ENCODE peak calls at places on chromosomes 2 and 18, in four cellular contexts. E, O, C and F are unnamed samples.

GRCh38 chr2:45736757-45737704 is 85.6 kb downstream of the PRKCE start:
- DNase-seq in E (no peak), O (no peak), C (no peak), F (no peak)

GRCh38 chr2:235939471-235939870 is 228.7 kb downstream of the GBX2 start:
- DNase-seq in E (no peak), O (no peak), C (no peak), F (no peak)

GRCh38 chr2:11540148-11540995 is 6.5 kb downstream of the GREB1 start:
- DNase-seq in E (no peak), O (no peak), C (no peak), F (no peak)

GRCh38 chr18:58862851-58863538 is 1.7 kb upstream of the ZNF532 start:
- DNase-seq in E (peak; percentile 80), O (peak; percentile 55), C (no peak), F (no peak)

GRCh38 chr18:79877163-79878091 is 74.0 kb downstream of the SLC66A2 start:
- DNase-seq in E (peak; percentile 52), O (no peak), C (no peak), F (peak; percentile 37)

GRCh38 chr2:5132281-5132680 is 559.9 kb upstream of the SOX11 start:
- DNase-seq in E (no peak), O (no peak), C (no peak), F (no peak)

GRCh38 chr2:119756837-119757236 is 2.9 kb upstream of the PTPN4 start:
- DNase-seq in E (no peak), O (peak; percentile 86), C (no peak), F (peak; percentile 75)

GRCh38 chr2:202717598-202718310 is 83.0 kb downstream of the FAM117B start:
- DNase-seq in E (no peak), O (no peak), C (no peak), F (no peak)

GRCh38 chr2:201908901-201909300 is 102.6 kb downstream of the CDK15 start:
- DNase-seq in E (no peak), O (no peak), C (no peak), F (no peak)

GRCh38 chr2:180291060-180291459 is 284.0 kb upstream of the CWC22 start:
- DNase-seq in E (no peak), O (no peak), C (no peak), F (no peak)

GRCh38 chr2:36511858-36512630 is 85.9 kb downstream of the FEZ2 start:
- DNase-seq in E (no peak), O (no peak), C (no peak), F (no peak)

GRCh38 chr2:145919507-145919906 is 1399.6 kb upstream of the ZEB2 start:
- DNase-seq in E (no peak), O (peak; percentile 9), C (no peak), F (no peak)

GRCh38 chr18:46369323-46369722 is 265.1 kb downstream of the HAUS1 start:
- DNase-seq in E (no peak), O (no peak), C (no peak), F (peak; percentile 22)

GRCh38 chr2:5981241-5982055 is 289.3 kb downstream of the SOX11 start:
- DNase-seq in E (peak; percentile 78), O (no peak), C (peak; percentile 45), F (peak; percentile 73)

GRCh38 chr2:46268196-46268595 is 29.0 kb upstream of the EPAS1 start:
- DNase-seq in E (no peak), O (peak; percentile 68), C (no peak), F (no peak)

GRCh38 chr18:21740474-21740723 is 193 bp upstream of the MIB1 start:
- DNase-seq in E (no peak), O (peak; percentile 98), C (no peak), F (no peak)

GRCh38 chr2:187552959-187553681 is 1.1 kb downstream of the TFPI start:
- DNase-seq in E (no peak), O (peak; percentile 92), C (no peak), F (no peak)

GRCh38 chr18:3441290-3441689 is 8.7 kb upstream of the TGIF1 start:
- DNase-seq in E (peak; percentile 40), O (peak; percentile 50), C (no peak), F (no peak)

GRCh38 chr2:187188783-187189631 is 259.0 kb downstream of the CALCRL start:
- DNase-seq in E (no peak), O (peak; percentile 19), C (no peak), F (no peak)

GRCh38 chr2:113228991-113229716 is 49.6 kb downstream of the PAX8 start:
- DNase-seq in E (no peak), O (no peak), C (no peak), F (no peak)

DNA sequence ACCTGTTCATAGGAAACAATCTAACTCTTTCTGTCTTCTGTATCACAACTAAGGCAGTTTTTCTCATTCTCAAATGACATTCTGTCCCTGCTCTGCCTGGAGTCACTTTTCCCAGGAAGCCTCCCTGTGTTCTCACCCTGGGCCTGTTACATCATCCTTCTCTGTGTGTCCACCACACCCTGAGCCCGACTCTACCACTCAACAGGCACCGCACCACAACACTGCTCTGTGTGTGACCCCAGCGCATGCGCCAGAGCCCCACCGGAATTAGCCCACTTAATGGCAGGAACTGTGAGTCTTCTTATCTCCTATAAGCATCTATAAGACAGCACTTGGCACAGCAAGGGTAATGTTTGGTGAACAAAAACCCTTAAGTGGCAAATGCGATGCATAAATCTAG is 32.3 kb downstream of the TGFBRAP1 start:
- DNase-seq in E (no peak), O (peak; percentile 13), C (no peak), F (no peak)
- H3K9ac ChIP-seq in E (no peak overlapping the region), O (no peak overlapping the region), C (no peak overlapping the region), F (no peak overlapping the region)

DNA sequence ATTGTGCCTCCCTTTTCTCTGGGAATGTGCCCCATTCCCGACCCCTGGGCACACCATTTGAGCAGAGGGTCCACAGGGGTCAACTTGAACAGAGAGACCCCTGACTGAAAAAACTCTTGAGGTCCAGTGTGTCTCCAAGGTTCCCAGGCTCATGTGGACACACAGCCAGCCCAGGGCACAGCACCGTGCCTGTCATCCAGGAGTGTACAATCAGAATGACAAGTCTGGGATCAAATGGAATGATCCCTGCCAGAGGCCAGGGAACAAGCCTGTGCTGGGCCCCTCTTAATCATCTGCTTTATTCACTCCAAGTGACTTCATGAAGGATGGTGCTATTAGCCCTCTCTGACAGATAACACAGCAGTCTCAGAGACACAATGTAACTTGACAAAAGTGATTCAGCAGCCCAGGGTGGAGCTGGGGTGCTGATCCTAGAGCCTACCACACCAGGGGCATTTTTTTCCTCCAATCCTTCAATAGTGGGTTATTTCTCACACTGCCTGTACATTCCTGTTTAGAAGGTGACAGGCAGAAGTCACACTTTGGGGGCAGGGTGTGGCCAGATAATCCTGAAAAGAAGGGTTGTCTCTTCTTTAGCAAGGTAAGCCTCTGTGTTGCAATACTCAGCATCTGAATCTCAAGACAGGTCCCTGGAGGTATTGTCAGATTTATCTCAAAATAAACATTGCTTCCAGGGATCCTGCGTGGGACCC is 84.0 kb upstream of the TMEM200C start:
- DNase-seq in E (no peak), O (no peak), C (no peak), F (no peak)
- H3K9ac ChIP-seq in E (no peak overlapping the region), O (no peak overlapping the region), C (no peak overlapping the region), F (no peak overlapping the region)

GRCh38 chr2:72864500-72864899 is 22.7 kb upstream of the SPR start:
- DNase-seq in E (no peak), O (peak; percentile 26), C (no peak), F (no peak)
- H3K9ac ChIP-seq in E (no peak overlapping the region), O (no peak overlapping the region), C (no peak overlapping the region), F (no peak overlapping the region)

DNA sequence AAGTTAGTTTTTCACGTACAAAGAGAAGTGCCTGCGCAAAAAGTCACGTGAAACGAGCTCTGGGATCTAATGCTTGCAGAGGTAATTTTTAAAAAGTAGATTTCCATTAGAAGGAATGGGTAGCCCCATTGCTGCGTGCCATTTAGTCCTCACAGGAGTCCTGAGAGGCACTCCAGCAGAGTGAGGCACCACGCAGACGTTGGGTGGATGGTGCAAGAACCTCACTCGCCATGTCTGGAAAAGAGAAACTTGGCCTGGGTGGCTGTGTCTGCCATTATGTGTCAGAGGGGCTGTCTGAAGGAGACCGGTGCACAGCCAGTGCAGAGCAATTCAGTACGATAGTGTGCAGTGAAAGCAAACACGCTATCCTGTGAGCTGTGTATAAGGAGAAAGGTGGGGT is 1.8 kb upstream of the HDAC4 start:
- DNase-seq in E (no peak), O (no peak), C (no peak), F (no peak)
- H3K9ac ChIP-seq in E (no peak overlapping the region), O (no peak overlapping the region), C (no peak overlapping the region), F (no peak overlapping the region)

GRCh38 chr18:23502516-23503037 is 734 bp upstream of the RMC1 start:
- DNase-seq in E (peak; percentile 34), O (no peak), C (no peak), F (no peak)

GRCh38 chr18:23503967-23504352 is 649 bp downstream of the RMC1 start:
- DNase-seq in E (no peak), O (no peak), C (no peak), F (no peak)

GRCh38 chr18:23503038-23503966 is at the start of gene RMC1:
- DNase-seq in E (peak; percentile 98), O (peak; percentile 92), C (peak; percentile 93), F (peak; percentile 99)

GRCh38 chr18:23506393-23506792 is 3.1 kb downstream of the RMC1 start:
- DNase-seq in E (peak; percentile 29), O (no peak), C (no peak), F (no peak)

DNA sequence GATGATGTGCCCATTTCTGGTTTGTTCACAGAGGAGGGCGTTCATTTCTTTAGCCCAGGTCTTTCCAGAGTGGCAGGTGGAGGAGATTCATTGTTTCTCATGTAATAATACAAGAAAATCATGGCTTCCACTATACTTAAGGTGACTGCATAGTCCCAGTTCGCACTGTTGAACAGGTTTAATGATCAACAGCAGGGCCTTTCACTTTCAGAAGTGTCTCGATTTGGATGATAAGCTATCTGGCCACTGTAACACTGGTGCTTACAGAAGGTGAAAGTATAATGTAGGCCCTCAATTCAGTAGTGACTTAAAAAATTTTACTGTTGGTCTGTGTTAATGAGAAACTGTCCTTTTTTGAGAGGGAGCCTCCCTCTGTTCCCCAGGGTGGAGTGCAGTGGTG is 1.4 kb downstream of the RMC1 start:
- DNase-seq in E (no peak), O (no peak), C (no peak), F (no peak)
- H3K9ac ChIP-seq in E (peak overlapping the region; percentile 94), O (peak overlapping the region; percentile 72), C (no peak overlapping the region), F (no peak overlapping the region)

DNA sequence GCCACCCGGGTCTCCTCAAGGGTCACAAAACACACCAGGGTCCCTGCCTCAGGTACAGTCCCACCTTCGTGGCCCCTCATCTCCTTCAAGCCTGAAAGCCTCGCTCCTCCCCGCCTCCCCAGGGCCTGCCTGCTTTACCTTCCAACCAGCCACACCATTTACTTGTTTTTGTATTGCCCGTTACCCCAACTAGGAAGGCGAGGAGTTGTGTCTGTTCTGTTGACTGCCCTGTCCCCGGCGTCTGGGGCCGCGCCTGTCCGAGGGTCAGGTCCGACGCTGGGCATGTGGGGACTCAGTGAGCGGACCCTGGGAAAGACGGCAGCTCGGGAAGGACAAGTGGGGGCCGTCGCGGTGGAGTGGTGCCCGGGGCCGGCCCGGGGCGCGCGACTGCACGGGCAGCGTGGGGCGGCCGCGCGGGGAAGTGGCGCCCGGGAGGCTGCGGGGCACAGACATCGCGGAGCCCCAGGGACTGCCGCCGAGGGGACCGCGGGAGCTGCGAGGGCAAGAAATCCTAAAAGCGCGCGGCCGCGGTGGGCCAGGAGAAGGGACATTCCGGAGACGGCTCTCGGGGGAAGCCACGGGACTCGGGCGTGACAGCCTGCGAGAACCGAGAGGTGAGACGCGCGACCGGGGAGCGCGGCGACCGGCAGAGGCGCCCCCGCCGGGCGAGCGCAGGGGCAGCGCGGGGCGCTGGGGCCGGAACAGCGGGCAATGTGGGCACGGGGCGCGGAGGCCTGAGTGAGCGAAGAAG is 797 bp upstream of the GRHL1 start:
- DNase-seq in E (no peak), O (peak; percentile 25), C (peak; percentile 43), F (peak; percentile 87)
- H3K9ac ChIP-seq in E (no peak overlapping the region), O (peak overlapping the region; percentile 28), C (peak overlapping the region; percentile 34), F (no peak overlapping the region)

GRCh38 chr2:163658556-163658955 is 77.3 kb downstream of the FIGN start:
- DNase-seq in E (no peak), O (no peak), C (no peak), F (no peak)
- H3K9ac ChIP-seq in E (no peak overlapping the region), O (no peak overlapping the region), C (no peak overlapping the region), F (no peak overlapping the region)